ENCODE peak calls at places on chromosomes 11 and 22, in four cellular contexts. Q is stimulated activated CD4-positive, alpha-beta T cell treated with anti-CD3 and anti-CD28 coated beads, Interleukin-1b, Interleukin-23, amount 100 ng/mL, for 1 hour; N is NCI-H460; X is activated CD4-positive, CD25-positive, alpha-beta regulatory T cell. O is an unnamed sample.

GRCh38 chr11:122617926-122618325 is 37.6 kb upstream of the UBASH3B start:
- DNase-seq in Q (no peak), N (no peak), X (no peak), O (no peak)

GRCh38 chr11:109526061-109526460 is 104.1 kb downstream of the C11orf87 start:
- DNase-seq in Q (no peak), N (no peak), X (no peak), O (no peak)

GRCh38 chr11:81104051-81104450 is 1629.6 kb downstream of the FAM181B start:
- DNase-seq in Q (no peak), N (no peak), X (no peak), O (no peak)

GRCh38 chr22:44403166-44403565 is 90.4 kb upstream of the SHISAL1 start:
- DNase-seq in Q (no peak), N (no peak), X (no peak), O (no peak)

GRCh38 chr11:118437736-118438125 is 1.4 kb downstream of the KMT2A start:
- DNase-seq in Q (no peak), N (no peak), X (no peak), O (peak)

GRCh38 chr11:113313601-113314000 is 782 bp upstream of the TTC12 start:
- DNase-seq in Q (no peak), N (no peak), X (no peak), O (no peak)

GRCh38 chr11:46107780-46108179 is 13.5 kb downstream of the PHF21A start:
- DNase-seq in Q (no peak), N (no peak), X (no peak), O (no peak)

GRCh38 chr11:18001191-18001590 is 11.7 kb downstream of the SERGEF start:
- DNase-seq in Q (no peak), N (no peak), X (no peak), O (no peak)

GRCh38 chr22:30356392-30357230 is at the start of the genes CCDC157 and SF3A1:
- DNase-seq in Q (peak), N (peak), X (peak), O (peak)

GRCh38 chr22:39028281-39028680 is 7.4 kb downstream of the APOBEC3D start:
- DNase-seq in Q (no peak), N (no peak), X (no peak), O (no peak)

GRCh38 chr22:25050566-25050965 is 98.0 kb downstream of the KIAA1671 start:
- DNase-seq in Q (no peak), N (no peak), X (no peak), O (no peak)

GRCh38 chr11:110184974-110185597 is 91.9 kb downstream of the ZC3H12C start:
- DNase-seq in Q (no peak), N (no peak), X (no peak), O (peak)

GRCh38 chr22:17842386-17842785 is 68.1 kb upstream of the BID start:
- DNase-seq in Q (no peak), N (no peak), X (peak), O (peak)

GRCh38 chr11:77056814-77057402 is 9.9 kb upstream of the CAPN5 start:
- DNase-seq in Q (no peak), N (no peak), X (no peak), O (no peak)

GRCh38 chr22:30140414-30140813 is 60.1 kb downstream of the HORMAD2 start:
- DNase-seq in Q (no peak), N (no peak), X (no peak), O (no peak)

GRCh38 chr11:27228232-27228631 is 134.8 kb downstream of the CCDC34 start:
- DNase-seq in Q (no peak), N (no peak), X (no peak), O (no peak)

GRCh38 chr11:105923814-105924213 is 98.2 kb downstream of the MSANTD4 start:
- DNase-seq in Q (no peak), N (no peak), X (no peak), O (no peak)

GRCh38 chr22:26589367-26589844 is 526 bp downstream of the TPST2 start:
- DNase-seq in Q (no peak), N (no peak), X (no peak), O (peak)

GRCh38 chr22:32020117-32020516 is 22.9 kb upstream of the SLC5A1 start:
- DNase-seq in Q (no peak), N (no peak), X (no peak), O (no peak)

GRCh38 chr11:68040957-68041591 is 2.2 kb downstream of the TCIRG1 start:
- DNase-seq in Q (no peak), N (no peak), X (no peak), O (no peak)

GRCh38 chr22:44632823-44633478 is 69.1 kb upstream of the PRR5 start:
- DNase-seq in Q (no peak), N (no peak), X (no peak), O (no peak)

GRCh38 chr22:42993651-42994275 is 21.2 kb downstream of the PACSIN2 start:
- DNase-seq in Q (no peak), N (no peak), X (no peak), O (no peak)

GRCh38 chr11:64553554-64554201 is 37.3 kb upstream of the SLC22A12 start:
- DNase-seq in Q (peak), N (peak), X (no peak), O (peak)

GRCh38 chr11:42598341-42598740 is 713.5 kb upstream of the API5 start:
- DNase-seq in Q (no peak), N (no peak), X (no peak), O (no peak)

GRCh38 chr22:45008853-45009751 is 703 bp downstream of the PHF21B start:
- DNase-seq in Q (no peak), N (no peak), X (no peak), O (no peak)

GRCh38 chr22:21042978-21043855 is 2.5 kb upstream of the LRRC74B start:
- DNase-seq in Q (no peak), N (no peak), X (no peak), O (peak)

GRCh38 chr11:119634301-119634700 is 94.7 kb downstream of the NECTIN1 start:
- DNase-seq in Q (no peak), N (no peak), X (no peak), O (no peak)

GRCh38 chr22:49727191-49727880 is 100.3 kb downstream of the BRD1 start:
- DNase-seq in Q (no peak), N (no peak), X (no peak), O (no peak)

GRCh38 chr11:10623797-10624761 is 55.6 kb upstream of the LYVE1 start:
- DNase-seq in Q (no peak), N (no peak), X (no peak), O (no peak)